ENCODE peak calls at places on chromosomes 6 and 20, in five cellular contexts. P is neural crest cell, Y is SHP77, O is heart right ventricle, V is IMR-90. S is an unnamed sample.

GRCh38 chr6:157019733-157020132 is 242.6 kb downstream of the ARID1B start:
- DNase-seq in V (peak), Y (no peak), P (no peak), O (no peak), S (no peak)

GRCh38 chr20:44959082-44959895 is 908 bp downstream of the TOMM34 start:
- DNase-seq in Y (no peak), V (peak), O (no peak), P (no peak), S (peak)

GRCh38 chr20:53162251-53162835 is 190.2 kb downstream of the TSHZ2 start:
- DNase-seq in O (no peak), P (peak), V (peak), Y (peak), S (no peak)

GRCh38 chr6:139587469-139587868 is 213.0 kb upstream of the CITED2 start:
- DNase-seq in P (no peak), Y (no peak), V (peak), O (no peak), S (no peak)

GRCh38 chr6:5636210-5637030 is 370.3 kb downstream of the NRN1 start:
- DNase-seq in O (no peak), Y (no peak), V (no peak), P (no peak), S (peak)

GRCh38 chr6:56463443-56463842 is 179.2 kb downstream of the DST start:
- DNase-seq in V (no peak), Y (no peak), P (no peak), O (no peak), S (no peak)

GRCh38 chr20:54364919-54365318 is 110.5 kb upstream of the DOK5 start:
- DNase-seq in Y (no peak), V (no peak), P (no peak), O (no peak), S (no peak)

GRCh38 chr20:23144856-23145255 is 58.7 kb upstream of the CD93 start:
- DNase-seq in Y (peak), V (no peak), P (no peak), O (no peak), S (no peak)

GRCh38 chr20:22315771-22316170 is 268.6 kb downstream of the FOXA2 start:
- DNase-seq in P (no peak), Y (no peak), O (no peak), V (no peak), S (no peak)

S was measured in NCI-H526.